ENCODE peak calls at places on chromosomes 16 and 17, in ten cellular contexts. C is activated CD8-positive, alpha-beta T cell treated with anti-CD3 and anti-CD28 coated beads for 36 hours; H is upper lobe of right lung; G is GM12865; M is left ventricle myocardium inferior; F is H9; U is CD8-positive, alpha-beta T cell; V is neural crest cell; R is BE2C; S is neural progenitor cell. J is an unnamed sample.

GRCh38 chr17:59487161-59487873 is 78.1 kb upstream of the DHX40 start:
- DNase-seq in C (no peak), H (no peak), G (no peak), M (no peak), F (no peak), U (no peak), V (no peak), R (no peak), S (no peak), J (no peak)

GRCh38 chr16:84741351-84741791 is 41.6 kb downstream of the USP10 start:
- DNase-seq in C (peak), H (no peak), G (no peak), M (no peak), F (no peak), U (no peak), V (no peak), R (no peak), S (no peak), J (no peak)

GRCh38 chr17:68035523-68036303 is at the start of gene KPNA2:
- DNase-seq in C (peak), H (peak), G (peak), M (peak), F (peak), U (peak), V (peak), R (peak), S (peak), J (peak)

GRCh38 chr17:40017422-40018080 is 2.3 kb downstream of the CSF3 start:
- DNase-seq in C (no peak), H (no peak), G (no peak), M (peak), F (no peak), U (no peak), V (no peak), R (no peak), S (no peak), J (no peak)

GRCh38 chr17:40498281-40499084 is 2.9 kb downstream of the TNS4 start:
- DNase-seq in C (no peak), H (no peak), G (no peak), M (no peak), F (no peak), U (no peak), V (no peak), R (no peak), S (no peak), J (no peak)

GRCh38 chr16:11562941-11563340 is 23.8 kb downstream of the LITAF start:
- DNase-seq in C (no peak), H (peak), G (no peak), M (no peak), F (no peak), U (no peak), V (no peak), R (no peak), S (no peak), J (no peak)

GRCh38 chr16:52547001-52547833 is at the start of gene TOX3:
- DNase-seq in C (no peak), H (peak), G (no peak), M (no peak), F (peak), U (no peak), V (peak), R (peak), S (peak), J (no peak)

GRCh38 chr16:81003610-81004460 is 2.9 kb downstream of the CMC2 start:
- DNase-seq in C (peak), H (no peak), G (peak), M (no peak), F (no peak), U (no peak), V (no peak), R (no peak), S (no peak), J (peak)

GRCh38 chr17:33272438-33272837 is 20.7 kb downstream of the ASIC2 start:
- DNase-seq in C (no peak), H (no peak), G (no peak), M (no peak), F (no peak), U (no peak), V (no peak), R (no peak), S (no peak), J (no peak)

GRCh38 chr17:35257080-35257701 is 14.3 kb downstream of the SLFN5 start:
- DNase-seq in C (no peak), H (no peak), G (no peak), M (no peak), F (no peak), U (no peak), V (no peak), R (no peak), S (no peak), J (no peak)

GRCh38 chr17:73058022-73058421 is 34.5 kb downstream of the SLC39A11 start:
- DNase-seq in C (no peak), H (no peak), G (no peak), M (no peak), F (no peak), U (no peak), V (no peak), R (peak), S (no peak), J (no peak)

GRCh38 chr17:70896843-70897242 is 727.5 kb downstream of the KCNJ2 start:
- DNase-seq in C (no peak), H (no peak), G (no peak), M (no peak), F (no peak), U (no peak), V (no peak), R (no peak), S (no peak), J (no peak)

GRCh38 chr17:2958706-2959222 is 104.6 kb downstream of the OR1D5 start:
- DNase-seq in C (no peak), H (peak), G (no peak), M (no peak), F (no peak), U (no peak), V (no peak), R (no peak), S (no peak), J (no peak)

GRCh38 chr17:10842658-10843057 is 4.8 kb upstream of the PIRT start:
- DNase-seq in C (no peak), H (no peak), G (no peak), M (no peak), F (no peak), U (no peak), V (no peak), R (no peak), S (no peak), J (no peak)

GRCh38 chr17:10844667-10845387 is 6.9 kb upstream of the PIRT start:
- DNase-seq in C (peak), H (peak), G (peak), M (peak), F (peak), U (peak), V (peak), R (peak), S (peak), J (peak)

GRCh38 chr17:10843806-10844205 is 5.9 kb upstream of the PIRT start:
- DNase-seq in C (peak), H (no peak), G (no peak), M (no peak), F (peak), U (no peak), V (peak), R (no peak), S (no peak), J (no peak)

GRCh38 chr17:10845388-10845751 is 7.5 kb upstream of the PIRT start:
- DNase-seq in C (no peak), H (no peak), G (no peak), M (no peak), F (no peak), U (no peak), V (no peak), R (no peak), S (no peak), J (no peak)
- TF ChIP-seq CTCF in C (peak), H (no peak), G (no peak), M (no peak), F (no peak), U (peak), V (no peak), R (no peak), S (no peak), J (no peak)

DNA sequence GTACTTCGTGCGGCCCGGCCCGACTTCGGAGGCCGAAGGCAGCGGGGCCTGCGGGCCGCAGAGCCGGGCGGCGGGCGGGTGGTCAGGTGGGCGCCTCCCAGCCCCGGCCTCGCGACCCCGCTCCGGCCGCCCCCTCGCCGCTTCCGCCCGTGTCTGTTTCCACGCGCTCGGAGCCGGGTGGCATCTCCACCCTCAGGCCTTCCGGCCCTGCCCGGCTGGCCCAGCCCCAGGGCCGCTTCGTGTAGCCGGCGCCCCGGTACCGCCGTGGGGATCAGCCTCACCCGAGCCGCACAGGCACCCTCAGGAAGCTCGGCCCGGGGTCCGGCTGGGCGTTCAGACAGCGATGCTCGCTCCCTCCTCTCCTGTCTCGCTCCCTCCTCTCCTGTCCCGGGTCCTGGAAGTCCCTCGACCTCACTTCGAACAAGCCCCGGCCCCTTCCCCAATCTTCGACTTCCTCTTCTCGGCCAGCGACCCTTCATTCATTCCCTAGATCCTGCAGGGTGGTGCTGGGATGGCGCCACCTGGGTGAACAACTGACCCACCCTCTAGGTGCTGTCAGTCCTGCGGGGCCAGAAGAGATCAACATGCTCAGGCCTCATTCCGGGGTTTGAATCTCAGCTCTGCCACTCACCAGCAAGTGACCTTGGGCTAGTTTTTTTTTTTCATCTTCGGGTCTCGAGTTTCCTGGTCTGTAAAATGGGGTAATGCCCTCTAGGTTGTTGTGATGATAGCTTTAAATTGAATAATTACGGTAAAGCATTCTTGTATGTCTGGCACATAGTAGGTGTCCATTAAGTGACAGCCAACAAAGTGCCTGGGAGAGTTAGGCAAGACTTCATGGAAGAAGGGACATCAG is 611 bp downstream of the VPS4A start:
- DNase-seq in C (peak), H (peak), G (peak), M (no peak), F (peak), U (peak), V (peak), R (peak), S (peak), J (no peak)
- TF ChIP-seq CTCF in C (no peak), H (no peak), G (no peak), M (no peak), F (peak), U (no peak), V (no peak), R (peak), S (peak), J (no peak)

GRCh38 chr17:28701987-28702751 is 9.5 kb downstream of the PROCA1 start:
- DNase-seq in C (no peak), H (no peak), G (no peak), M (no peak), F (no peak), U (no peak), V (no peak), R (no peak), S (no peak), J (no peak)

GRCh38 chr17:28700278-28700677 is 11.4 kb downstream of the PROCA1 start:
- DNase-seq in C (no peak), H (no peak), G (no peak), M (no peak), F (no peak), U (no peak), V (no peak), R (no peak), S (no peak), J (no peak)

GRCh38 chr17:28698253-28698941 is 13.3 kb downstream of the PROCA1 start:
- DNase-seq in C (no peak), H (no peak), G (no peak), M (no peak), F (no peak), U (no peak), V (no peak), R (no peak), S (no peak), J (no peak)

GRCh38 chr17:28702752-28703150 is 8.9 kb downstream of the PROCA1 start:
- DNase-seq in C (no peak), H (no peak), G (no peak), M (no peak), F (no peak), U (no peak), V (no peak), R (no peak), S (peak), J (no peak)

GRCh38 chr17:28700830-28701492 is 10.7 kb downstream of the PROCA1 start:
- DNase-seq in C (no peak), H (no peak), G (no peak), M (no peak), F (no peak), U (no peak), V (no peak), R (no peak), S (no peak), J (no peak)
- TF ChIP-seq CTCF in C (no peak), H (no peak), G (no peak), M (no peak), F (peak), U (no peak), V (no peak), R (no peak), S (no peak), J (no peak)

GRCh38 chr16:57723170-57723569 is 12.4 kb upstream of the KATNB1 start:
- DNase-seq in C (no peak), H (no peak), G (no peak), M (no peak), F (peak), U (no peak), V (peak), R (no peak), S (peak), J (no peak)
- TF ChIP-seq CTCF in C (no peak), H (no peak), G (no peak), M (no peak), F (peak), U (no peak), V (peak), R (no peak), S (peak), J (no peak)

GRCh38 chr17:6749519-6749918 is 6.3 kb upstream of the XAF1 start:
- DNase-seq in C (peak), H (no peak), G (no peak), M (no peak), F (no peak), U (no peak), V (no peak), R (no peak), S (no peak), J (no peak)
- TF ChIP-seq CTCF in C (no peak), H (no peak), G (no peak), M (no peak), F (peak), U (no peak), V (no peak), R (no peak), S (peak), J (no peak)

DNA sequence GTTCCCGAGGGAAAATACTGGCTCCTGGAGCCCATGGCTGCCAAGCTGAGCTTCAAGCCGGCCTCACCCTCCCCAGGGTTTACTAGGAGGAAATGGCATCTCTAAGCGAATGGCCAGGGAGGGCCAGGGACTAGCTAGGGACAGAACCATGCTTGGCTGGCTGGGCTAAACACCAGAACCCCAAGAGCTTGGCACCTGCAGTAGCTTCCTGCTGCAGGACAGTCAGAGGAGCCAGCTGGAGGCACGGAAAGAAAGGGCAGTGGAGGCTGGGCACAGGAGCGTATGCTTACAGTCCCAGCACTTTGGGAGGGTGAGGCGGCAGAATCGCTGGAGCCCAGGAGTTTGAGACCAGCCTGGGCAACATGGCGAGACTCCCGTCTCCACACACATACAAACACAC is 33.7 kb downstream of the PEMT start:
- DNase-seq in C (no peak), H (no peak), G (no peak), M (peak), F (no peak), U (no peak), V (no peak), R (no peak), S (no peak), J (no peak)
- TF ChIP-seq CTCF in C (no peak), H (no peak), G (no peak), M (no peak), F (no peak), U (no peak), V (no peak), R (no peak), S (no peak), J (no peak)

GRCh38 chr16:14283786-14284185 is 212.7 kb downstream of the MRTFB start:
- DNase-seq in C (no peak), H (no peak), G (no peak), M (no peak), F (peak), U (no peak), V (no peak), R (no peak), S (no peak), J (no peak)

GRCh38 chr16:14286381-14287230 is 215.5 kb downstream of the MRTFB start:
- DNase-seq in C (peak), H (peak), G (peak), M (no peak), F (peak), U (peak), V (no peak), R (no peak), S (peak), J (no peak)

GRCh38 chr16:14284371-14284770 is 213.3 kb downstream of the MRTFB start:
- DNase-seq in C (no peak), H (no peak), G (no peak), M (no peak), F (peak), U (no peak), V (no peak), R (no peak), S (peak), J (no peak)

GRCh38 chr16:14285542-14286380 is 214.6 kb downstream of the MRTFB start:
- DNase-seq in C (peak), H (peak), G (peak), M (peak), F (peak), U (peak), V (peak), R (peak), S (peak), J (peak)

DNA sequence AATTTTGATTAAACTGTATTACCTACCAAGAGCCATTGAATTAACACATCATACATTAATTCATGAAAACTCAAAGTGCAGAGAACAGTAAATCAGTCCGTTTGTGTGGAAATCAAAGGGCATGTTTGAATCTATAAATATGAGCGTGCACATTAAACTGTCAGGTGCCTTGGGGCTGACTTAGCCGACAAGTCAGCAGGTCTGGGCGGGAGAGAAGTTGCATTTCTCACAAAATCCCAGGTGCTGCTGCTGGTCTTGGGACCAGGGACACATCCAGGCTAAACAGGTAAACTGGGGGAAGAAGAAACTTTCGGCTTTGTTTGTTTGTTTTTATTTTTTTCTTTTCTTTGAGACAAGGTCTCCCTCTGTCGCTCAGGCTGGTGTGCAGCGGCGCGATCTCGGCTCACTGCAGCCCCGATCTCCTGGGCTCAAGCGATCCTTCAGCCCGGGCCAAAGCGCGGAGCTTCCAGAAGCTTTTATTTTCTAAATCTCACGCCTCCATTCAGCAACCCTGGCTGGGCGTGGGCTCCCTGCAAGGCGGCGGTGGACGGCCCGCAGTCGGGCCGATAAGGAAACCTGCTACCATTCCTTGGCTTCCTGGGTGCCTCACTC is 213.9 kb downstream of the MRTFB start:
- DNase-seq in C (peak), H (peak), G (peak), M (peak), F (peak), U (no peak), V (no peak), R (peak), S (peak), J (no peak)
- TF ChIP-seq CTCF in C (peak), H (peak), G (peak), M (peak), F (peak), U (no peak), V (peak), R (peak), S (peak), J (peak)

J was measured in AG04449.